ENCODE peak calls at places on chromosomes 13 and 19, in ten cellular contexts. O, H, X, G, K, N, V, A, D and W are unnamed samples.

GRCh38 chr19:17266975-17267788 is at the start of gene BABAM1:
- DNase-seq in O (peak; percentile 99), H (peak; percentile 100), X (peak; percentile 95), G (peak; percentile 100), K (peak; percentile 99), N (peak; percentile 99), V (peak; percentile 100), A (peak; percentile 97), D (peak; percentile 97), W (peak; percentile 96)

GRCh38 chr19:48203227-48203793 is 32.8 kb downstream of the ZSWIM9 start:
- DNase-seq in O (no peak), H (no peak), X (no peak), G (no peak), K (peak; percentile 50), N (peak; percentile 28), V (peak; percentile 18), A (no peak), D (no peak), W (no peak)

GRCh38 chr19:16096281-16096855 is 15.3 kb upstream of the RAB8A start:
- DNase-seq in O (no peak), H (no peak), X (no peak), G (no peak), K (no peak), N (no peak), V (no peak), A (no peak), D (no peak), W (no peak)

GRCh38 chr19:45670670-45671453 is 2.8 kb downstream of the GIPR start:
- DNase-seq in O (peak; percentile 96), H (peak; percentile 92), X (no peak), G (peak; percentile 71), K (peak; percentile 73), N (peak; percentile 91), V (no peak), A (no peak), D (no peak), W (peak; percentile 54)

GRCh38 chr13:97264663-97265062 is 42.5 kb downstream of the MBNL2 start:
- DNase-seq in O (no peak), H (no peak), X (no peak), G (no peak), K (no peak), N (no peak), V (no peak), A (no peak), D (no peak), W (no peak)

GRCh38 chr13:111503376-111503775 is 182.9 kb downstream of the TEX29 start:
- DNase-seq in O (no peak), H (no peak), X (no peak), G (no peak), K (no peak), N (no peak), V (no peak), A (no peak), D (no peak), W (no peak)

GRCh38 chr13:31198524-31198923 is 1.3 kb upstream of the B3GLCT start:
- DNase-seq in O (no peak), H (no peak), X (no peak), G (no peak), K (no peak), N (no peak), V (no peak), A (no peak), D (no peak), W (no peak)

GRCh38 chr19:43624933-43625332 is 5.5 kb upstream of the ZNF428 start:
- DNase-seq in O (peak; percentile 71), H (no peak), X (no peak), G (no peak), K (no peak), N (peak; percentile 92), V (peak; percentile 18), A (no peak), D (no peak), W (no peak)

GRCh38 chr19:1675633-1676350 is 23.4 kb upstream of the TCF3 start:
- DNase-seq in O (no peak), H (no peak), X (no peak), G (no peak), K (no peak), N (no peak), V (no peak), A (no peak), D (no peak), W (no peak)